ENCODE peak calls at places on chromosomes 16 and 17, in six cellular contexts. X, P, A, K, T and E are unnamed samples.

GRCh38 chr16:74751658-74752057 is 23.0 kb downstream of the FA2H start:
- DNase-seq in K (no peak), X (no peak), T (no peak), P (no peak), A (no peak), E (no peak)

GRCh38 chr17:4544656-4545216 is 10.4 kb downstream of the MYBBP1A start:
- DNase-seq in P (no peak), T (no peak), K (no peak), X (no peak), A (no peak), E (no peak)

GRCh38 chr17:35546489-35546888 is 9.0 kb upstream of the SLFN12L start:
- DNase-seq in T (no peak), P (no peak), X (no peak), K (no peak), A (no peak), E (no peak)

GRCh38 chr17:74751210-74751529 is 2.7 kb downstream of the NHERF1 start:
- DNase-seq in T (no peak), K (no peak), X (no peak), P (no peak), A (no peak), E (no peak)

GRCh38 chr16:85416267-85417109 is 196.6 kb upstream of the GSE1 start:
- DNase-seq in A (peak; percentile 71), P (peak; percentile 30), X (peak; percentile 60), K (peak; percentile 82), T (peak; percentile 82), E (peak; percentile 31)

GRCh38 chr17:61018938-61019337 is 341.3 kb downstream of the BCAS3 start:
- DNase-seq in P (no peak), T (no peak), A (no peak), X (no peak), K (peak; percentile 39), E (no peak)

GRCh38 chr17:50214986-50215730 is 13.7 kb upstream of the COL1A1 start:
- DNase-seq in A (no peak), K (no peak), X (no peak), T (no peak), P (peak; percentile 77), E (peak; percentile 58)

GRCh38 chr16:74275031-74275636 is 21.5 kb upstream of the PSMD7 start:
- DNase-seq in A (peak; percentile 45), P (peak; percentile 46), K (no peak), X (no peak), T (no peak), E (peak; percentile 23)

GRCh38 chr16:27817038-27817437 is 246.5 kb downstream of the GSG1L start:
- DNase-seq in X (no peak), K (no peak), P (no peak), T (no peak), A (no peak), E (no peak)

GRCh38 chr17:46009681-46010596 is 10.9 kb downstream of the STH start:
- DNase-seq in A (no peak), T (no peak), K (peak; percentile 34), P (peak; percentile 76), X (no peak), E (peak; percentile 60)

GRCh38 chr16:14489460-14489859 is 140.6 kb downstream of the PARN start:
- DNase-seq in A (peak; percentile 34), K (peak; percentile 51), X (no peak), P (peak; percentile 21), T (no peak), E (peak; percentile 79)

GRCh38 chr16:50653633-50654524 is 27.2 kb downstream of the SNX20 start:
- DNase-seq in T (peak; percentile 95), X (no peak), K (no peak), P (no peak), A (no peak), E (no peak)

GRCh38 chr17:66268247-66268927 is 34.0 kb upstream of the PRKCA start:
- DNase-seq in X (no peak), T (no peak), K (no peak), A (peak; percentile 81), P (peak; percentile 96), E (peak; percentile 89)

GRCh38 chr16:51156836-51157235 is 5.8 kb upstream of the SALL1 start:
- DNase-seq in A (no peak), X (no peak), K (no peak), T (no peak), P (no peak), E (no peak)

GRCh38 chr17:36728030-36728991 is 126.9 kb downstream of the MRM1 start:
- DNase-seq in P (no peak), T (no peak), K (no peak), X (no peak), A (no peak), E (no peak)

GRCh38 chr17:83118071-83118841 is 38.8 kb downstream of the METRNL start:
- DNase-seq in T (no peak), X (no peak), A (no peak), K (no peak), P (no peak), E (no peak)

GRCh38 chr17:80442305-80442659 is 27.3 kb downstream of the ENDOV start:
- DNase-seq in T (no peak), P (no peak), A (no peak), X (no peak), K (no peak), E (no peak)

GRCh38 chr17:80443498-80443897 is 28.5 kb downstream of the ENDOV start:
- DNase-seq in T (no peak), K (no peak), A (no peak), X (no peak), P (no peak), E (no peak)

GRCh38 chr17:80441598-80442304 is 26.8 kb downstream of the ENDOV start:
- DNase-seq in P (no peak), X (no peak), A (no peak), T (no peak), K (no peak), E (no peak)

GRCh38 chr17:80442764-80443163 is 27.8 kb downstream of the ENDOV start:
- DNase-seq in K (no peak), P (no peak), T (no peak), A (no peak), X (no peak), E (no peak)

DNA sequence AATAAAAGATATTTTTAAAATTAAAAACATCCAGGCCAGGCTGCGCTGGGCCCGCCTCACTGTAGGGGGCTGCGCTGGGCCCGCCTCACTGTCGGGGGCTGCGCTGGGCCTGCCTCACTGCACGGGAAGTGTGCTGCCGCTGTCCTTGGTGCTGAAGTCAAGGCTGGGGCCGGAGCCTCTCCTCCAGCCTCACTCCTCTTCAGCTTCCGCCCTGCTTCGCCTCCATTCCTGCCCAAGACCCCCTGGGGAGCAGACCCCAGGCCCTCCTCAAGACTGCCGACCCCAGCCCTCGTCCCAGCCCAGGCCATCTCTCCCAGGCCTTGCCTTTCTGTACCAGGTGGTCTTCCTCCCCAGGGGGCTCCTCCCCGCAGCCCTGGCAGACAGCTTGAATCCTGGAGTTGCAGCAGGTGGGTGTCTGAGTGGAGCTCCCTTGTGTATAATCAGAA is 26.2 kb downstream of the ENDOV start:
- DNase-seq in X (peak; percentile 46), P (peak; percentile 34), A (peak; percentile 40), T (peak; percentile 30), K (peak; percentile 88), E (peak; percentile 11)
- TF ChIP-seq CTCF in X (no peak), P (no peak), A (no peak), T (no peak), K (peak; percentile 26), E (no peak)

GRCh38 chr16:9408297-9408696 is 316.9 kb downstream of the HAPSTR1 start:
- DNase-seq in P (no peak), A (no peak), K (no peak), X (no peak), T (no peak), E (no peak)
- TF ChIP-seq CTCF in P (no peak), A (no peak), K (no peak), X (no peak), T (no peak), E (no peak)

DNA sequence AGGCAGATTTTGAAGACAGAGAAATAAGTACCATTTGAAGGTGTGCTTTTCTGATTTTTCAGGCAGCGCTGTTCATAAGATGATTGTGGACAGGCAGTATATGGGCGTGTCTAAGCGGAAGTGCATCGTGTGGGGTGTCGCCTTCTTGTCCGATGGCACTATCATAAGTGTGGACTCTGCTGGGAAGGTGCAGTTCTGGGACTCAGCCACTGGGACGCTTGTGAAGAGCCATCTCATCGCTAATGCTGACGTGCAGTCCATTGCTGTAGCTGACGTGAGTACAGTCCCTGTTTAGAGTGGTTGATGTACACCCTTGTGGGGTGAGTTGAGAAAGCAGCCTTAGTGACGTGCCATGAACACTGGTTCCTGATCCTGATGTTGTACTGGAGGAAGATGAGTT is 10.7 kb downstream of the UTP4 start:
- DNase-seq in K (no peak), T (no peak), X (no peak), P (no peak), A (no peak), E (no peak)
- TF ChIP-seq CTCF in K (peak; percentile 26), T (no peak), X (no peak), P (peak; percentile 8), A (peak; percentile 22), E (no peak)

GRCh38 chr16:26795184-26795583 is 271.5 kb upstream of the C16orf82 start:
- DNase-seq in K (peak; percentile 42), X (no peak), T (no peak), P (no peak), A (no peak), E (no peak)
- TF ChIP-seq CTCF in K (peak; percentile 58), X (no peak), T (no peak), P (no peak), A (no peak), E (no peak)

DNA sequence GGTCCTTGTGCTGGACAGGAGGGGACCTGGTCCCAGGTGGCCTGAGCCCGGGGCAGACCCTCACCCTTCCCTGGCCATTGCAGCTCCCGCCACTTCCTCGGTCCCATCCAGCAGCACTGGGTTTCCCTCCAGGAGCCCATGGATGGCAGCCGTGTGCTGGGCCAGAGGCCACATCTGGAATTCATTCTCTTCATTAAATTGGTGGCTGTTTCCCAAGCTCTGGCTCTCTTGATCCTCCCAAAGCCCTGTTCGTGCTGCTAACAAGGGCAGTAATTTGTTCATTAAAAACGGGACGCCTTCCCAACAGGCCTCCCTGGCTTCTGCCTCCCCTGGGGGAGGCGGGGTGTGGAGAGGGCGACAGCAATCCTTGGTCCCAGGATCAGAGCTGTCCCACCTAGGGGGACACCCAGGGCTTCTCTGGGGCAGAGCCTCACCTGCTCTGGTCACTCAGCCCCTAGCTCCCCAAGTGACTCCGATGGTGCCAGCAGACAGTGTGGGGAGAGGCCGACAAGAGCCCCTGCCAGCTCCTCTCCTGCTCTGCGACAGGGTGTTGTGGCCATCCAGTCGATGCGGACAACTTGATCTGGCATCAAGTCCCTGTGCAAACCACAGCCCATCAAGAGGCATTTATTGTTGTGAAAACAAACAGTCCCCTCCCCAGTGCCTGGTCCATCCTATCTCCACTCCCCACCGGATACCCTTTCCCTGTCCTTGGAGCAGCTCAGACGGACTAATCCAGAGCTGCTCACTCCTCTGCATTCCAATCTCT is 44.0 kb downstream of the SDK2 start:
- DNase-seq in A (no peak), K (no peak), P (peak; percentile 5), T (no peak), X (no peak), E (peak; percentile 56)
- TF ChIP-seq CTCF in A (no peak), K (no peak), P (no peak), T (no peak), X (no peak), E (no peak)

GRCh38 chr16:70331588-70332358 is 14.9 kb upstream of the DDX19A start:
- DNase-seq in A (peak; percentile 31), P (peak; percentile 15), T (no peak), X (no peak), K (peak; percentile 37), E (no peak)
- TF ChIP-seq CTCF in A (peak; percentile 58), P (peak; percentile 52), T (peak; percentile 32), X (peak; percentile 58), K (peak; percentile 68), E (peak; percentile 53)